ENCODE peak calls at places on chromosomes 6 and 20, in four cellular contexts. One of them, this sample, is unnamed.

GRCh38 chr6:139050770-139051313 is 22.3 kb downstream of the ABRACL start:
- DNase-seq in uterus: no peak
- DNase-seq in erythroblast: no peak
- DNase-seq in ovary: peak; percentile 16
- DNase-seq in this sample: no peak

GRCh38 chr6:137237413-137238170 is 18.4 kb upstream of the IFNGR1 start:
- DNase-seq in uterus: no peak
- DNase-seq in ovary: no peak
- DNase-seq in erythroblast: no peak
- DNase-seq in this sample: no peak

GRCh38 chr6:69696273-69696672 is 100.5 kb downstream of the LMBRD1 start:
- DNase-seq in erythroblast: no peak
- DNase-seq in ovary: no peak
- DNase-seq in uterus: no peak
- DNase-seq in this sample: no peak

GRCh38 chr6:124131259-124131658 is 327.6 kb downstream of the NKAIN2 start:
- DNase-seq in uterus: no peak
- DNase-seq in erythroblast: no peak
- DNase-seq in ovary: no peak
- DNase-seq in this sample: no peak

GRCh38 chr20:25052255-25053206 is 5.4 kb downstream of the ACSS1 start:
- DNase-seq in ovary: peak; percentile 69
- DNase-seq in uterus: peak; percentile 55
- DNase-seq in erythroblast: no peak
- DNase-seq in this sample: no peak

GRCh38 chr20:11015440-11015839 is 341.6 kb upstream of the JAG1 start:
- DNase-seq in uterus: no peak
- DNase-seq in ovary: no peak
- DNase-seq in erythroblast: no peak
- DNase-seq in this sample: no peak

GRCh38 chr6:147642458-147642857 is 134.0 kb downstream of the SAMD5 start:
- DNase-seq in uterus: no peak
- DNase-seq in erythroblast: no peak
- DNase-seq in ovary: no peak
- DNase-seq in this sample: no peak

GRCh38 chr6:77466055-77467028 is 3.1 kb upstream of the HTR1B start:
- DNase-seq in ovary: no peak
- DNase-seq in uterus: no peak
- DNase-seq in erythroblast: peak; percentile 38
- DNase-seq in this sample: peak; percentile 41

GRCh38 chr6:131807644-131808459 is at the start of gene ENPP1:
- DNase-seq in uterus: peak; percentile 76
- DNase-seq in ovary: peak; percentile 70
- DNase-seq in erythroblast: peak; percentile 64
- DNase-seq in this sample: peak; percentile 60

GRCh38 chr20:16488086-16488485 is 85.2 kb downstream of the KIF16B start:
- DNase-seq in ovary: no peak
- DNase-seq in uterus: no peak
- DNase-seq in erythroblast: no peak
- DNase-seq in this sample: no peak

GRCh38 chr6:124026645-124027044 is 223.0 kb downstream of the NKAIN2 start:
- DNase-seq in ovary: no peak
- DNase-seq in erythroblast: no peak
- DNase-seq in uterus: no peak
- DNase-seq in this sample: no peak

GRCh38 chr6:43803055-43803782 is 33.2 kb downstream of the VEGFA start:
- DNase-seq in uterus: no peak
- DNase-seq in erythroblast: peak; percentile 76
- DNase-seq in ovary: no peak
- DNase-seq in this sample: no peak

GRCh38 chr6:79076160-79076559 is 1.9 kb downstream of the PHIP start:
- DNase-seq in ovary: no peak
- DNase-seq in uterus: no peak
- DNase-seq in erythroblast: peak; percentile 27
- DNase-seq in this sample: no peak

GRCh38 chr6:91895592-91895991 is 1308.7 kb upstream of the MAP3K7 start:
- DNase-seq in erythroblast: no peak
- DNase-seq in uterus: no peak
- DNase-seq in ovary: no peak
- DNase-seq in this sample: no peak

GRCh38 chr6:81614292-81614691 is 138.2 kb downstream of the TENT5A start:
- DNase-seq in ovary: no peak
- DNase-seq in erythroblast: no peak
- DNase-seq in uterus: no peak
- DNase-seq in this sample: no peak

GRCh38 chr6:37566209-37566859 is 66.6 kb upstream of the CCDC167 start:
- DNase-seq in ovary: peak; percentile 44
- DNase-seq in uterus: peak; percentile 32
- DNase-seq in erythroblast: peak; percentile 50
- DNase-seq in this sample: peak; percentile 58

GRCh38 chr6:66568271-66568670 is 861.2 kb upstream of the EYS start:
- DNase-seq in ovary: no peak
- DNase-seq in erythroblast: no peak
- DNase-seq in uterus: no peak
- DNase-seq in this sample: no peak

GRCh38 chr20:11221046-11221445 is 547.2 kb upstream of the JAG1 start:
- DNase-seq in erythroblast: no peak
- DNase-seq in uterus: no peak
- DNase-seq in ovary: no peak
- DNase-seq in this sample: no peak

GRCh38 chr6:67779876-67780275 is 855.2 kb upstream of the ADGRB3 start:
- DNase-seq in erythroblast: no peak
- DNase-seq in uterus: no peak
- DNase-seq in ovary: no peak
- DNase-seq in this sample: no peak

GRCh38 chr6:44202332-44202971 is 14.3 kb upstream of the MYMX start:
- DNase-seq in erythroblast: no peak
- DNase-seq in ovary: no peak
- DNase-seq in uterus: no peak
- DNase-seq in this sample: peak; percentile 0

GRCh38 chr6:72968704-72969103 is 256.6 kb downstream of the KHDC1L start:
- DNase-seq in ovary: no peak
- DNase-seq in uterus: no peak
- DNase-seq in erythroblast: no peak
- DNase-seq in this sample: peak; percentile 24

GRCh38 chr6:159169557-159170332 is 545 bp downstream of the FNDC1 start:
- DNase-seq in uterus: peak; percentile 23
- DNase-seq in erythroblast: no peak
- DNase-seq in ovary: no peak
- DNase-seq in this sample: no peak

GRCh38 chr6:74519172-74519571 is 686.7 kb downstream of the COL12A1 start:
- DNase-seq in erythroblast: no peak
- DNase-seq in uterus: no peak
- DNase-seq in ovary: no peak
- DNase-seq in this sample: no peak

GRCh38 chr6:111015656-111016190 is 33.9 kb downstream of the RPF2 start:
- DNase-seq in ovary: no peak
- DNase-seq in uterus: no peak
- DNase-seq in erythroblast: no peak
- DNase-seq in this sample: no peak

GRCh38 chr20:36644713-36645109 is 1.3 kb downstream of the SLA2 start:
- DNase-seq in erythroblast: no peak
- DNase-seq in uterus: no peak
- DNase-seq in ovary: no peak
- DNase-seq in this sample: no peak

GRCh38 chr6:27388293-27389197 is at the start of gene ZNF391:
- DNase-seq in ovary: peak; percentile 56
- DNase-seq in erythroblast: peak; percentile 69
- DNase-seq in uterus: peak; percentile 66
- DNase-seq in this sample: peak; percentile 83

GRCh38 chr6:34491091-34491430 is 25.2 kb downstream of the PACSIN1 start:
- DNase-seq in ovary: peak; percentile 34
- DNase-seq in uterus: peak; percentile 37
- DNase-seq in erythroblast: no peak
- DNase-seq in this sample: no peak

GRCh38 chr6:162684961-162685360 is 42.6 kb downstream of the PRKN start:
- DNase-seq in uterus: no peak
- DNase-seq in ovary: no peak
- DNase-seq in erythroblast: no peak
- DNase-seq in this sample: no peak

GRCh38 chr6:109008061-109008460 is 86.6 kb downstream of the SESN1 start:
- DNase-seq in uterus: no peak
- DNase-seq in ovary: no peak
- DNase-seq in erythroblast: no peak
- DNase-seq in this sample: no peak

GRCh38 chr6:109008537-109008950 is 86.1 kb downstream of the SESN1 start:
- DNase-seq in erythroblast: no peak
- DNase-seq in uterus: no peak
- DNase-seq in ovary: no peak
- DNase-seq in this sample: no peak

GRCh38 chr6:109009761-109010612 is 84.7 kb downstream of the SESN1 start:
- DNase-seq in ovary: no peak
- DNase-seq in erythroblast: peak; percentile 25
- DNase-seq in uterus: no peak
- DNase-seq in this sample: no peak

GRCh38 chr6:109010703-109011102 is 83.9 kb downstream of the SESN1 start:
- DNase-seq in ovary: no peak
- DNase-seq in erythroblast: peak; percentile 19
- DNase-seq in uterus: no peak
- DNase-seq in this sample: no peak

GRCh38 chr6:109008951-109009760 is 85.5 kb downstream of the SESN1 start:
- DNase-seq in erythroblast: peak; percentile 92
- DNase-seq in ovary: peak; percentile 94
- DNase-seq in uterus: peak; percentile 92
- DNase-seq in this sample: peak; percentile 64
- TF ChIP-seq POLR2A in erythroblast: peak; percentile 75
- TF ChIP-seq POLR2A in ovary: peak; percentile 89
- TF ChIP-seq POLR2A in uterus: peak; percentile 98
- TF ChIP-seq POLR2A in this sample: peak; percentile 73

GRCh38 chr6:144063744-144064401 is 31.5 kb downstream of the SF3B5 start:
- DNase-seq in uterus: peak; percentile 54
- DNase-seq in ovary: peak; percentile 51
- DNase-seq in erythroblast: peak; percentile 93
- DNase-seq in this sample: peak; percentile 23
- TF ChIP-seq POLR2A in uterus: peak; percentile 39
- TF ChIP-seq POLR2A in ovary: no peak
- TF ChIP-seq POLR2A in erythroblast: peak; percentile 80
- TF ChIP-seq POLR2A in this sample: peak; percentile 16

GRCh38 chr6:148962854-148963515 is 216.2 kb downstream of the UST start:
- DNase-seq in ovary: no peak
- DNase-seq in uterus: no peak
- DNase-seq in erythroblast: no peak
- DNase-seq in this sample: no peak
- TF ChIP-seq POLR2A in ovary: no peak
- TF ChIP-seq POLR2A in uterus: no peak
- TF ChIP-seq POLR2A in erythroblast: no peak
- TF ChIP-seq POLR2A in this sample: no peak

GRCh38 chr20:59269396-59270025 is 30.9 kb upstream of the EDN3 start:
- DNase-seq in erythroblast: no peak
- DNase-seq in ovary: no peak
- DNase-seq in uterus: no peak
- DNase-seq in this sample: no peak
- TF ChIP-seq POLR2A in erythroblast: no peak
- TF ChIP-seq POLR2A in ovary: no peak
- TF ChIP-seq POLR2A in uterus: no peak
- TF ChIP-seq POLR2A in this sample: no peak

DNA sequence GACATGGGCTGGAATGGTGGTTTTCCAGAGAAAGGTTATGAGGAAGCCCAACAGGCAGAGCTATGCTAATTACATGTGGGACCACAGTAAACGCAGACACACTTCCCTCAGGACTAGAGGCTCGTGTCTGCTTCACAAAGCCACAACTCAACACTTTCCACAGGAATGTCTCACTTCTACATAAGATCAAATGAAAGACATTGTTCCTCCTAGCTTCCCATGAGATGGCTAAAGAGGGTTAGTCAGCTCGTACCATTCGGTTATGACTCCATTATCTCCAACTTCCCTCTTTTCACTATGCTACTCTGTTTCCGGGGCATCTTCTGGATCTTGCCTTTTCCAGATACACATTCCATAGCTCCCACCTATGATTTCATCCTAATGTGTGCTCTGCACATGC is 29.1 kb upstream of the ZC3H12D start:
- DNase-seq in erythroblast: no peak
- DNase-seq in uterus: no peak
- DNase-seq in ovary: no peak
- DNase-seq in this sample: no peak
- TF ChIP-seq POLR2A in erythroblast: no peak
- TF ChIP-seq POLR2A in uterus: no peak
- TF ChIP-seq POLR2A in ovary: no peak
- TF ChIP-seq POLR2A in this sample: no peak

GRCh38 chr6:13486679-13487121 is 700 bp downstream of the GFOD1 start:
- DNase-seq in ovary: peak; percentile 30
- DNase-seq in uterus: peak; percentile 48
- DNase-seq in erythroblast: peak; percentile 82
- DNase-seq in this sample: peak; percentile 84

GRCh38 chr6:13485923-13486557 is 1.4 kb downstream of the GFOD1 start:
- DNase-seq in ovary: no peak
- DNase-seq in uterus: peak; percentile 22
- DNase-seq in erythroblast: peak; percentile 83
- DNase-seq in this sample: peak; percentile 67

GRCh38 chr6:13488896-13489237 is 1.5 kb upstream of the GFOD1 start:
- DNase-seq in uterus: no peak
- DNase-seq in erythroblast: no peak
- DNase-seq in ovary: no peak
- DNase-seq in this sample: no peak

GRCh38 chr6:13488015-13488895 is 855 bp upstream of the GFOD1 start:
- DNase-seq in ovary: peak; percentile 44
- DNase-seq in erythroblast: peak; percentile 66
- DNase-seq in uterus: peak; percentile 59
- DNase-seq in this sample: no peak

DNA sequence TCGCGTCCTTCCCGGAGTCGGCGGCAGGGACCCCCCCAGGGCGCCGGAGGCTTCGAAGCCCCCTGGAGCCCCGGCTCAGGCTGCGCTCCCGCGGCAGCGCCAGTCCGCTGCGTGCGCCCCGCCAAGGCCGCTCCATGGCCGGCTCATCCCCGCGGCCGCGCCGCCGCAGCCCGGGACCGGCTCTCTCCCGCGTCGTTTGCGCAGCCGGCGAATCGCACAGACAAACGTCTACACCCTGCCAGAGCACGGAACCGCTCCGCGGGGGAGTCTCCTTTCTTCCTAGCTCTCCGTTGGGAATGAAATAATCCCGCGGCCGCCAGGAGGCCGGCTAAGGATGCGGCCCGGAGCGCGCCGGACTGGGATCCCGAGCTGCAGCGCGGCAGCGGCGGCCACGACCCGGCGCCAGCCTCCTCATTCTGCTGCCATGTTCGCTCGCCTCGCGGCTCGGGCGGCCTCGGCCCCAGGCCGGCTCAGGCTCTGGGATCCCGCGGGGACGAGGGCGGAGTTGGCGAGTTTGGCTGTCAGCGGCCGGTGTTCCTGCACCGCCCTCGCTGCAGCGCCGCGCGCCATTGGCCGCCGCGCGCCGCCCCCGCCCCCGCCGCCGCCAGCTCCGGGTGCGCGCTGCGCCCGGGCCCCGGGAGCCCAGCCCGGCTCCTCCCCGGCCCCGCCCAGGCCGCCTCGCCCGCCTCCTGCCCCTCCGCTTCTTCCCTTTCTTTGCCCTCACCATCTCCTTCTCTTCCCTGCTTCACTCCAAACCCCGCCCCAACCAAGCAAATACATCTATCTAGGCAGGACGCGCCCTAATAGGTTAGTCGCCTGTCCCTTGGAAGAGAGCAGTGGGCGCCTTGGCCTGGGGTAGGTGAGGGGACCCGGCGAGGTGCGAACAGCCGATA is at the start of gene GFOD1:
- DNase-seq in erythroblast: peak; percentile 88
- DNase-seq in uterus: peak; percentile 85
- DNase-seq in ovary: peak; percentile 72
- DNase-seq in this sample: peak; percentile 96
- TF ChIP-seq POLR2A in erythroblast: peak; percentile 86
- TF ChIP-seq POLR2A in uterus: peak; percentile 76
- TF ChIP-seq POLR2A in ovary: peak; percentile 34
- TF ChIP-seq POLR2A in this sample: peak; percentile 94